ENCODE peak calls at places on chromosomes 2 and 18, in six cellular contexts. One of them, this sample, is unnamed.

GRCh38 chr2:221124542-221125235 is 447.4 kb downstream of the EPHA4 start:
- DNase-seq in PC-9: peak; percentile 45
- DNase-seq in astrocyte of the cerebellum: no peak
- DNase-seq in K562: no peak
- DNase-seq in cardiac fibroblast: no peak
- DNase-seq in choroid plexus epithelial cell: peak; percentile 5
- DNase-seq in this sample: no peak

GRCh38 chr18:76490701-76491171 is 4.3 kb downstream of the ZNF516 start:
- DNase-seq in PC-9: peak; percentile 54
- DNase-seq in astrocyte of the cerebellum: no peak
- DNase-seq in K562: no peak
- DNase-seq in cardiac fibroblast: peak; percentile 21
- DNase-seq in choroid plexus epithelial cell: no peak
- DNase-seq in this sample: no peak

GRCh38 chr2:172513935-172514586 is 41.8 kb upstream of the PDK1 start:
- DNase-seq in PC-9: no peak
- DNase-seq in astrocyte of the cerebellum: no peak
- DNase-seq in K562: peak; percentile 38
- DNase-seq in cardiac fibroblast: no peak
- DNase-seq in choroid plexus epithelial cell: no peak
- DNase-seq in this sample: no peak

GRCh38 chr2:33598472-33599174 is 476 bp downstream of the FAM98A start:
- DNase-seq in PC-9: peak; percentile 37
- DNase-seq in astrocyte of the cerebellum: no peak
- DNase-seq in K562: peak; percentile 61
- DNase-seq in cardiac fibroblast: peak; percentile 51
- DNase-seq in choroid plexus epithelial cell: peak; percentile 66
- DNase-seq in this sample: no peak

GRCh38 chr18:36354989-36355388 is 57.5 kb downstream of the FHOD3 start:
- DNase-seq in PC-9: no peak
- DNase-seq in astrocyte of the cerebellum: no peak
- DNase-seq in K562: no peak
- DNase-seq in cardiac fibroblast: peak; percentile 95
- DNase-seq in choroid plexus epithelial cell: no peak
- DNase-seq in this sample: no peak

GRCh38 chr18:34870916-34871315 is 160.8 kb downstream of the DTNA start:
- DNase-seq in PC-9: no peak
- DNase-seq in astrocyte of the cerebellum: no peak
- DNase-seq in K562: no peak
- DNase-seq in cardiac fibroblast: no peak
- DNase-seq in choroid plexus epithelial cell: no peak
- DNase-seq in this sample: no peak

GRCh38 chr2:55478610-55479301 is 40.8 kb upstream of the CFAP36 start:
- DNase-seq in PC-9: no peak
- DNase-seq in astrocyte of the cerebellum: no peak
- DNase-seq in K562: peak; percentile 33
- DNase-seq in cardiac fibroblast: no peak
- DNase-seq in choroid plexus epithelial cell: no peak
- DNase-seq in this sample: no peak

GRCh38 chr2:67255933-67256615 is 141.1 kb upstream of the ETAA1 start:
- DNase-seq in PC-9: peak; percentile 75
- DNase-seq in astrocyte of the cerebellum: no peak
- DNase-seq in K562: no peak
- DNase-seq in cardiac fibroblast: peak; percentile 90
- DNase-seq in choroid plexus epithelial cell: peak; percentile 93
- DNase-seq in this sample: no peak

GRCh38 chr18:10559566-10560456 is 34.0 kb downstream of the NAPG start:
- DNase-seq in PC-9: no peak
- DNase-seq in astrocyte of the cerebellum: no peak
- DNase-seq in K562: no peak
- DNase-seq in cardiac fibroblast: no peak
- DNase-seq in choroid plexus epithelial cell: peak; percentile 20
- DNase-seq in this sample: no peak

GRCh38 chr2:236176417-236176816 is 8.2 kb upstream of the GBX2 start:
- DNase-seq in PC-9: no peak
- DNase-seq in astrocyte of the cerebellum: no peak
- DNase-seq in K562: peak; percentile 64
- DNase-seq in cardiac fibroblast: peak; percentile 35
- DNase-seq in choroid plexus epithelial cell: peak; percentile 59
- DNase-seq in this sample: no peak

GRCh38 chr2:103276869-103277268 is 515.0 kb downstream of the TMEM182 start:
- DNase-seq in PC-9: no peak
- DNase-seq in astrocyte of the cerebellum: no peak
- DNase-seq in K562: no peak
- DNase-seq in cardiac fibroblast: no peak
- DNase-seq in choroid plexus epithelial cell: no peak
- DNase-seq in this sample: no peak

GRCh38 chr2:170222298-170222697 is 44.4 kb downstream of the MYO3B start:
- DNase-seq in PC-9: no peak
- DNase-seq in astrocyte of the cerebellum: no peak
- DNase-seq in K562: no peak
- DNase-seq in cardiac fibroblast: peak; percentile 5
- DNase-seq in choroid plexus epithelial cell: peak; percentile 83
- DNase-seq in this sample: no peak

GRCh38 chr18:8930990-8931648 is 171.4 kb upstream of the NDUFV2 start:
- DNase-seq in PC-9: no peak
- DNase-seq in astrocyte of the cerebellum: no peak
- DNase-seq in K562: no peak
- DNase-seq in cardiac fibroblast: peak; percentile 46
- DNase-seq in choroid plexus epithelial cell: peak; percentile 56
- DNase-seq in this sample: no peak

GRCh38 chr18:449374-449773 is 51.1 kb downstream of the COLEC12 start:
- DNase-seq in PC-9: peak; percentile 60
- DNase-seq in astrocyte of the cerebellum: no peak
- DNase-seq in K562: no peak
- DNase-seq in cardiac fibroblast: no peak
- DNase-seq in choroid plexus epithelial cell: peak; percentile 55
- DNase-seq in this sample: peak; percentile 93

DNA sequence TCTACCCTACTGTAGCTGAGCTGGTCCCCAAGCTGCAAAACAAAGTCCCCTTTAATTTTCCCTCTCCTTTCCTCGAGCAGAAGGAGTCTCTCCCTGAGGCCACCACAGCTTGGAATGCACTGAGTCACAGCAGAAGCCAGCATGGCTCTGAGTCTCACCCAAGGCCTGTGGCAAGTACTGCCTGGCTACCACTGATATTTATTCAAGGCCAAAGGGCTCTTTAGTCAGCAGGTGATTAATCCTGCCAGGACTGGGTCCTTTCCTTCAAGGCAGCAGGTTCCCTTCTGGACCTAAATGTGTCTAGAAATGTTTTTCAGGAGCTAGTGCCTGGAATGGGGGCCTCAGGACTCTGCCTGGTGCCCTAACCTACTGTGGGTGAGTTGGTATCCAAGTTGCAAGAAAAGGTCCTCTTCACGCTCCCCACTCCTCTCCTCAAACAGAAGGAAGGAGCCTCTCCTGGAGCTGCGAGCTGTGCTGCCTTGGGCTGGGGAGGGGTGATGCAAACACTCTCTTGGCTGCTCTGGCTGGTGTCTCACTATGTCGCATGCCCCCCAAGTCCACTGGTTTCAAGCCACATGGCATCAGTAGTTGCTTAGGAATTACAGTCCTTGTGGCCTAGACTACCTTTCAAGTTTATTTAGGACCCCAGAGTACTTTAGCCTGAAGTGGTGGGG is 53.4 kb downstream of the CD28 start:
- DNase-seq in PC-9: peak; percentile 95
- DNase-seq in astrocyte of the cerebellum: peak; percentile 52
- DNase-seq in K562: no peak
- DNase-seq in cardiac fibroblast: peak; percentile 88
- DNase-seq in choroid plexus epithelial cell: peak; percentile 61
- DNase-seq in this sample: no peak
- H3K4me3 ChIP-seq in PC-9: peak overlapping the region; percentile 27
- H3K4me3 ChIP-seq in astrocyte of the cerebellum: no peak overlapping the region
- H3K4me3 ChIP-seq in K562: no peak overlapping the region
- H3K4me3 ChIP-seq in cardiac fibroblast: no peak overlapping the region
- H3K4me3 ChIP-seq in choroid plexus epithelial cell: no peak overlapping the region
- H3K4me3 ChIP-seq in this sample: no peak overlapping the region

GRCh38 chr2:229231885-229232284 is 39.2 kb downstream of the PID1 start:
- DNase-seq in PC-9: no peak
- DNase-seq in astrocyte of the cerebellum: no peak
- DNase-seq in K562: no peak
- DNase-seq in cardiac fibroblast: no peak
- DNase-seq in choroid plexus epithelial cell: no peak
- DNase-seq in this sample: no peak

GRCh38 chr2:229230215-229230614 is 40.9 kb downstream of the PID1 start:
- DNase-seq in PC-9: no peak
- DNase-seq in astrocyte of the cerebellum: no peak
- DNase-seq in K562: no peak
- DNase-seq in cardiac fibroblast: no peak
- DNase-seq in choroid plexus epithelial cell: peak; percentile 7
- DNase-seq in this sample: no peak

GRCh38 chr2:229231469-229231868 is 39.6 kb downstream of the PID1 start:
- DNase-seq in PC-9: no peak
- DNase-seq in astrocyte of the cerebellum: no peak
- DNase-seq in K562: no peak
- DNase-seq in cardiac fibroblast: no peak
- DNase-seq in choroid plexus epithelial cell: no peak
- DNase-seq in this sample: no peak

GRCh38 chr2:229235136-229235914 is 35.8 kb downstream of the PID1 start:
- DNase-seq in PC-9: no peak
- DNase-seq in astrocyte of the cerebellum: no peak
- DNase-seq in K562: no peak
- DNase-seq in cardiac fibroblast: peak; percentile 37
- DNase-seq in choroid plexus epithelial cell: peak; percentile 61
- DNase-seq in this sample: no peak

DNA sequence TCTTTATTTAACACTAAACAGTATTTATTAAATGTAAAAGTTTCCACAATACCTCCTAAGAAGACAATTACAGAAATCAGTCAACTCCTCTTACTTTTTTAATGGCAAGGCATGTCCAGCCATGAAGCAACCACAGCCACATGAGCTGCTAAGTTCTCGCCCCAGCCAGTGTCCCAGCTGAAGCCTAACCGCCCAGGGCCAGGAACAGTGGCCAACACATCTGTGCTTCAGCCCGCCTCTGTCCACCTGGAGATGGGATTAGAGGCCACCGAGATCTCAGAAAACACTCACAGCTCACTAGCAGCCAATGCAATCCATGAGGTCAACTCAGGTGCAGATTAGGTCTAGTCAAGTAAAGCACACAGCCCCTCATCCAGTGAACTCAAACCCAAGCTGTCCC is 40.2 kb downstream of the PID1 start:
- DNase-seq in PC-9: no peak
- DNase-seq in astrocyte of the cerebellum: no peak
- DNase-seq in K562: no peak
- DNase-seq in cardiac fibroblast: no peak
- DNase-seq in choroid plexus epithelial cell: no peak
- DNase-seq in this sample: no peak
- TF ChIP-seq CTCF in PC-9: no peak
- TF ChIP-seq CTCF in astrocyte of the cerebellum: no peak
- TF ChIP-seq CTCF in K562: no peak
- TF ChIP-seq CTCF in cardiac fibroblast: no peak
- TF ChIP-seq CTCF in choroid plexus epithelial cell: no peak
- TF ChIP-seq CTCF in this sample: no peak

DNA sequence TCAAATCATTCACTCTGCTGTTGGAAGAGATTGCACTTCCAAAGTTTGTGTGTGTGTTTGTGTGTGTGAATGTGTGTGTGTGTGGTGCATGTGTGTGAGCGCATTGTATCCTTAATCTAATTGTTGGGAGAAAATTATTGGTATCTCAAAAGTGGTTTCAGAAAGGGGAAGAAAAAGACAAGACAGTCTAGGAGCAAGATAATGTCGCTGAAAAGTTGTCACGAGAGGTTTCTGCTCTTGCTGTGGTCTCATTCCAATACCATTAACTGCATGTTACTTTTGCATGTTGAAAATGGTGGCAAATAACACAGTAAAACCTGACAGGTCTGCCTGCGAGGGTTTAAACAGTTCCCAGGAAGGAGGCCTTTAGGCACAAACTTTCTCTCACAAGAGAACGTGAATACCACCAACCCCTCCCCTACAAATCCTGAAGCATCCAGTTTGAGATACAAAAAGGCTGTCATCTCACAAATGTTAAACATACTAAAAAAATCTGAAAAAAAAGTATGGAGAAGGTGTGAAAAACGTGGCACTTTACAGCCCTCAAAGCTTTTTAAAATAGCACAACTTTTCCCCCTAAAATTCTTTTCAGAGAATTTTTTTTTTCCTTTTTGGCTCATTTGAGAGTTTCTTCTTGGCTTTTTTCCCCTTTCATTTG is 10.2 kb downstream of the ZEB2 start:
- DNase-seq in PC-9: no peak
- DNase-seq in astrocyte of the cerebellum: no peak
- DNase-seq in K562: peak; percentile 41
- DNase-seq in cardiac fibroblast: peak; percentile 57
- DNase-seq in choroid plexus epithelial cell: no peak
- DNase-seq in this sample: no peak
- H3K4me3 ChIP-seq in PC-9: no peak overlapping the region
- H3K4me3 ChIP-seq in astrocyte of the cerebellum: no peak overlapping the region
- H3K4me3 ChIP-seq in K562: peak overlapping the region; percentile 3
- H3K4me3 ChIP-seq in cardiac fibroblast: no peak overlapping the region
- H3K4me3 ChIP-seq in choroid plexus epithelial cell: no peak overlapping the region
- H3K4me3 ChIP-seq in this sample: no peak overlapping the region

GRCh38 chr2:78355967-78356366 is 669.5 kb upstream of the REG3G start:
- DNase-seq in PC-9: no peak
- DNase-seq in astrocyte of the cerebellum: no peak
- DNase-seq in K562: peak; percentile 6
- DNase-seq in cardiac fibroblast: no peak
- DNase-seq in choroid plexus epithelial cell: no peak
- DNase-seq in this sample: no peak

DNA sequence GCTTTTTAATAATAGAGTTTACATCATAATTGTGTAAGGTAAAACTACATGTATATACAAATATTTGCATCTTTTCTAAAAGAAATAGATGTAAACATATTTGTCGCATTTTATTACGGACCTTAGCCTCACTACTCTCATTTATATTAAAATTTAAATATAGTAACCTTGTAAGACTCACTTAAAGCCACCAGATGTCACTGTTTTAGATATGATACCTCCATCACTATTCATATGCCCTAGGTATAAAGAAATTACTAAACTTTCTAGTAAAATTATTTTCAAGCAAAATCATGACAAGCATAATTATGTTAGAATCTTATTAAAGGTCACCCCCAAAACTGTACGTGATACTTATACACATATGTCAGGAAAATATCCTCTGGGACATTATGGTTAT is 674.3 kb upstream of the REG3G start:
- DNase-seq in PC-9: no peak
- DNase-seq in astrocyte of the cerebellum: no peak
- DNase-seq in K562: no peak
- DNase-seq in cardiac fibroblast: peak; percentile 7
- DNase-seq in choroid plexus epithelial cell: peak; percentile 1
- DNase-seq in this sample: no peak
- TF ChIP-seq CTCF in PC-9: peak; percentile 49
- TF ChIP-seq CTCF in astrocyte of the cerebellum: no peak
- TF ChIP-seq CTCF in K562: no peak
- TF ChIP-seq CTCF in cardiac fibroblast: no peak
- TF ChIP-seq CTCF in choroid plexus epithelial cell: no peak
- TF ChIP-seq CTCF in this sample: peak; percentile 13

DNA sequence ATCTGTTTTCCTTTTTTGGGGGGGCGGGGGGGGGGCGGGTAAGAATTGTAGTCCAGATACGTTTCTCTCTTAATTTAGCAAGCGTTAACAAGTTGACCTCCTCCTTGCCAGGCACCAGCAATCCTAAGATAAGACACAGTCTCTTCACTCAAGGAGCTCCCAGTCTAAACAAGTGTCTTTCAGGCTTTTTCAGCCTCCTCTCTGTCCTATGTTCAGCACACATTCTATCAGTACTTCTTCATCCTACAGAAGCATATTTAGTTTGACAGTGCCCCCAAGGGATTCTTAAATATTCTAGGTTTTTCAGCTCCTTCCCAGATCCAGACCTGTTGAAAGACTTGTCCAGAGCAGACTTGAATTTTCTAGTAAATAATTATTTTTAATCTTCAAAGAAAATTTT is 2.7 kb downstream of the PPP1CB start:
- DNase-seq in PC-9: no peak
- DNase-seq in astrocyte of the cerebellum: no peak
- DNase-seq in K562: peak; percentile 65
- DNase-seq in cardiac fibroblast: peak; percentile 28
- DNase-seq in choroid plexus epithelial cell: peak; percentile 67
- DNase-seq in this sample: no peak
- H3K4me3 ChIP-seq in PC-9: no peak overlapping the region
- H3K4me3 ChIP-seq in astrocyte of the cerebellum: peak overlapping the region; percentile 82
- H3K4me3 ChIP-seq in K562: no peak overlapping the region
- H3K4me3 ChIP-seq in cardiac fibroblast: no peak overlapping the region
- H3K4me3 ChIP-seq in choroid plexus epithelial cell: peak overlapping the region; percentile 95
- H3K4me3 ChIP-seq in this sample: no peak overlapping the region

This sample was measured in LNCaP clone FGC.